ENCODE peak calls at places on chromosome 17, in six cellular contexts. R is CD8-positive, alpha-beta memory T cell; U is caudate nucleus; Z is choroid plexus epithelial cell; N is B cell; W is AG04449. V is an unnamed sample.
A peak's percentile ranks its signal among the peaks of the same experiment; 100 is the strongest.

GRCh38 chr17:2030779-2031163 is 818 bp downstream of the DPH1 start:
- DNase-seq in R (no peak), U (no peak), Z (no peak), N (no peak), W (no peak), V (no peak)

GRCh38 chr17:7435676-7436555 is 681 bp downstream of the TMEM102 start:
- DNase-seq in R (peak; percentile 46), U (no peak), Z (no peak), N (peak; percentile 75), W (no peak), V (no peak)

GRCh38 chr17:65558683-65559311 is 2.7 kb downstream of the AXIN2 start:
- DNase-seq in R (no peak), U (no peak), Z (no peak), N (no peak), W (no peak), V (no peak)

GRCh38 chr17:1156864-1157263 is 22.9 kb downstream of the ABR start:
- DNase-seq in R (no peak), U (no peak), Z (no peak), N (no peak), W (no peak), V (no peak)

GRCh38 chr17:35372846-35373531 is 432 bp downstream of the SLFN11 start:
- DNase-seq in R (peak; percentile 12), U (no peak), Z (no peak), N (peak; percentile 64), W (no peak), V (peak; percentile 2)

GRCh38 chr17:64148699-64149098 is 18.8 kb upstream of the ERN1 start:
- DNase-seq in R (no peak), U (peak; percentile 21), Z (no peak), N (no peak), W (no peak), V (no peak)

GRCh38 chr17:27800522-27800921 is at the start of gene NOS2:
- DNase-seq in R (no peak), U (no peak), Z (no peak), N (no peak), W (no peak), V (no peak)

GRCh38 chr17:50173335-50173941 is 7.6 kb downstream of the SGCA start:
- DNase-seq in R (no peak), U (no peak), Z (peak; percentile 94), N (no peak), W (no peak), V (no peak)

GRCh38 chr17:49836111-49837030 is 11.5 kb downstream of the TAC4 start:
- DNase-seq in R (no peak), U (no peak), Z (peak; percentile 62), N (no peak), W (peak; percentile 23), V (peak; percentile 72)

GRCh38 chr17:49465352-49465751 is 29.7 kb upstream of the NGFR start:
- DNase-seq in R (no peak), U (no peak), Z (no peak), N (no peak), W (no peak), V (no peak)

GRCh38 chr17:50681260-50682200 is 26.2 kb downstream of the ANKRD40 start:
- DNase-seq in R (no peak), U (peak; percentile 5), Z (peak; percentile 89), N (no peak), W (no peak), V (peak; percentile 49)

GRCh38 chr17:42553866-42554249 is 1.1 kb downstream of the HSD17B1 start:
- DNase-seq in R (no peak), U (no peak), Z (no peak), N (peak; percentile 51), W (no peak), V (no peak)